ENCODE peak calls at places on chromosome 7, in six cellular contexts. T is endodermal cell; N is effector CD4-positive, alpha-beta T cell; F is naive thymus-derived CD4-positive, alpha-beta T cell; I is stimulated activated CD8-positive, alpha-beta memory T cell treated with anti-CD3 and anti-CD28 coated beads, Interleukin-4, amount 100 ng/mL, for 1 hour; L is heart right ventricle. Z is an unnamed sample.

GRCh38 chr7:50499092-50499491 is 48.9 kb upstream of the FIGNL1 start:
- DNase-seq in I (no peak), N (no peak), F (no peak), T (no peak), L (no peak), Z (no peak)

GRCh38 chr7:157000047-157000726 is 10.3 kb downstream of the MNX1 start:
- DNase-seq in F (no peak), L (no peak), N (no peak), I (no peak), T (peak), Z (no peak)

GRCh38 chr7:15839415-15840100 is 153.1 kb upstream of the MEOX2 start:
- DNase-seq in N (no peak), L (peak), I (no peak), F (no peak), T (peak), Z (peak)

GRCh38 chr7:112892263-112892662 is 102.1 kb upstream of the TMEM168 start:
- DNase-seq in N (no peak), F (no peak), L (no peak), I (no peak), T (no peak), Z (no peak)

GRCh38 chr7:19491821-19492452 is 216.9 kb downstream of the POLR1F start:
- DNase-seq in F (no peak), T (no peak), L (no peak), N (no peak), I (no peak), Z (no peak)

GRCh38 chr7:96547371-96547811 is 162.3 kb downstream of the SEM1 start:
- DNase-seq in F (no peak), T (no peak), L (no peak), I (no peak), N (no peak), Z (no peak)

GRCh38 chr7:27180431-27181175 is 4.4 kb downstream of the HOXA11 start:
- DNase-seq in N (no peak), L (no peak), F (no peak), I (no peak), T (peak), Z (peak)

GRCh38 chr7:99094369-99094768 is 49.5 kb downstream of the SMURF1 start:
- DNase-seq in I (no peak), L (no peak), T (no peak), N (no peak), F (no peak), Z (no peak)

GRCh38 chr7:71535616-71536015 is 403.7 kb downstream of the GALNT17 start:
- DNase-seq in L (no peak), I (no peak), N (no peak), F (no peak), T (no peak), Z (no peak)

GRCh38 chr7:131919920-131920709 is 363.7 kb upstream of the PODXL start:
- DNase-seq in L (no peak), T (peak), I (no peak), F (no peak), N (no peak), Z (no peak)

GRCh38 chr7:104231054-104232046 is 23.5 kb upstream of the ORC5 start:
- DNase-seq in N (peak), I (no peak), T (peak), L (no peak), F (peak), Z (peak)

GRCh38 chr7:85001493-85002345 is 185.1 kb downstream of the SEMA3D start:
- DNase-seq in N (no peak), F (no peak), T (no peak), L (no peak), I (no peak), Z (no peak)